ENCODE peak calls at places on chromosomes 2 and 18, in ten cellular contexts. One of them, this sample, is unnamed.

GRCh38 chr18:21194871-21195771 is 46.9 kb upstream of the GREB1L start:
- DNase-seq in activated naive CD8-positive, alpha-beta T cell treated with anti-CD3 and anti-CD28 coated beads for 36 hours: no peak
- DNase-seq in AG10803: peak
- DNase-seq in ELR: peak
- DNase-seq in IMR-90: peak
- DNase-seq in SHP77 treated with DMSO at 0.1 percent for 48 hours: peak
- DNase-seq in T follicular helper cell: no peak
- DNase-seq in activated naive CD4-positive, alpha-beta T cell treated with anti-CD3 and anti-CD28 coated beads for 36 hours: no peak
- DNase-seq in endothelial cell: no peak
- DNase-seq in RWPE1: peak
- DNase-seq in this sample: no peak

GRCh38 chr2:230895536-230896345 is 29.3 kb downstream of the GPR55 start:
- DNase-seq in ELR: no peak
- DNase-seq in SHP77 treated with DMSO at 0.1 percent for 48 hours: no peak
- DNase-seq in IMR-90: no peak
- DNase-seq in endothelial cell: no peak
- DNase-seq in activated naive CD4-positive, alpha-beta T cell treated with anti-CD3 and anti-CD28 coated beads for 36 hours: no peak
- DNase-seq in T follicular helper cell: no peak
- DNase-seq in RWPE1: no peak
- DNase-seq in activated naive CD8-positive, alpha-beta T cell treated with anti-CD3 and anti-CD28 coated beads for 36 hours: no peak
- DNase-seq in AG10803: no peak
- DNase-seq in this sample: no peak

GRCh38 chr2:191846787-191847620 is at the start of gene CAVIN2:
- DNase-seq in T follicular helper cell: no peak
- DNase-seq in RWPE1: peak
- DNase-seq in SHP77 treated with DMSO at 0.1 percent for 48 hours: no peak
- DNase-seq in AG10803: peak
- DNase-seq in endothelial cell: no peak
- DNase-seq in IMR-90: peak
- DNase-seq in activated naive CD4-positive, alpha-beta T cell treated with anti-CD3 and anti-CD28 coated beads for 36 hours: no peak
- DNase-seq in activated naive CD8-positive, alpha-beta T cell treated with anti-CD3 and anti-CD28 coated beads for 36 hours: no peak
- DNase-seq in ELR: peak
- DNase-seq in this sample: no peak

GRCh38 chr2:195898505-195898904 is 170.1 kb downstream of the DNAH7 start:
- DNase-seq in T follicular helper cell: no peak
- DNase-seq in RWPE1: peak
- DNase-seq in AG10803: peak
- DNase-seq in activated naive CD4-positive, alpha-beta T cell treated with anti-CD3 and anti-CD28 coated beads for 36 hours: no peak
- DNase-seq in endothelial cell: no peak
- DNase-seq in IMR-90: peak
- DNase-seq in activated naive CD8-positive, alpha-beta T cell treated with anti-CD3 and anti-CD28 coated beads for 36 hours: no peak
- DNase-seq in SHP77 treated with DMSO at 0.1 percent for 48 hours: peak
- DNase-seq in ELR: peak
- DNase-seq in this sample: no peak

GRCh38 chr2:112985090-112985489 is 7.3 kb downstream of the IL36G start:
- DNase-seq in RWPE1: no peak
- DNase-seq in activated naive CD8-positive, alpha-beta T cell treated with anti-CD3 and anti-CD28 coated beads for 36 hours: peak
- DNase-seq in IMR-90: no peak
- DNase-seq in SHP77 treated with DMSO at 0.1 percent for 48 hours: no peak
- DNase-seq in AG10803: no peak
- DNase-seq in endothelial cell: no peak
- DNase-seq in T follicular helper cell: no peak
- DNase-seq in activated naive CD4-positive, alpha-beta T cell treated with anti-CD3 and anti-CD28 coated beads for 36 hours: peak
- DNase-seq in ELR: no peak
- DNase-seq in this sample: no peak

GRCh38 chr2:216849987-216850386 is 9.9 kb downstream of the TNP1 start:
- DNase-seq in activated naive CD4-positive, alpha-beta T cell treated with anti-CD3 and anti-CD28 coated beads for 36 hours: peak
- DNase-seq in IMR-90: no peak
- DNase-seq in ELR: no peak
- DNase-seq in SHP77 treated with DMSO at 0.1 percent for 48 hours: peak
- DNase-seq in endothelial cell: no peak
- DNase-seq in T follicular helper cell: no peak
- DNase-seq in AG10803: no peak
- DNase-seq in activated naive CD8-positive, alpha-beta T cell treated with anti-CD3 and anti-CD28 coated beads for 36 hours: peak
- DNase-seq in RWPE1: peak
- DNase-seq in this sample: no peak

GRCh38 chr2:120313695-120314615 is 32.0 kb upstream of the INHBB start:
- DNase-seq in AG10803: no peak
- DNase-seq in IMR-90: no peak
- DNase-seq in T follicular helper cell: no peak
- DNase-seq in activated naive CD8-positive, alpha-beta T cell treated with anti-CD3 and anti-CD28 coated beads for 36 hours: no peak
- DNase-seq in RWPE1: no peak
- DNase-seq in ELR: no peak
- DNase-seq in SHP77 treated with DMSO at 0.1 percent for 48 hours: no peak
- DNase-seq in endothelial cell: no peak
- DNase-seq in activated naive CD4-positive, alpha-beta T cell treated with anti-CD3 and anti-CD28 coated beads for 36 hours: no peak
- DNase-seq in this sample: no peak

GRCh38 chr18:79621501-79621900 is 58.1 kb upstream of the CTDP1 start:
- DNase-seq in ELR: no peak
- DNase-seq in endothelial cell: no peak
- DNase-seq in activated naive CD8-positive, alpha-beta T cell treated with anti-CD3 and anti-CD28 coated beads for 36 hours: no peak
- DNase-seq in AG10803: no peak
- DNase-seq in activated naive CD4-positive, alpha-beta T cell treated with anti-CD3 and anti-CD28 coated beads for 36 hours: no peak
- DNase-seq in IMR-90: no peak
- DNase-seq in T follicular helper cell: no peak
- DNase-seq in RWPE1: no peak
- DNase-seq in SHP77 treated with DMSO at 0.1 percent for 48 hours: no peak
- DNase-seq in this sample: no peak

GRCh38 chr18:10927290-10927979 is 221.9 kb downstream of the PIEZO2 start:
- DNase-seq in AG10803: peak
- DNase-seq in T follicular helper cell: no peak
- DNase-seq in IMR-90: peak
- DNase-seq in SHP77 treated with DMSO at 0.1 percent for 48 hours: no peak
- DNase-seq in activated naive CD8-positive, alpha-beta T cell treated with anti-CD3 and anti-CD28 coated beads for 36 hours: no peak
- DNase-seq in ELR: peak
- DNase-seq in endothelial cell: no peak
- DNase-seq in activated naive CD4-positive, alpha-beta T cell treated with anti-CD3 and anti-CD28 coated beads for 36 hours: no peak
- DNase-seq in RWPE1: no peak
- DNase-seq in this sample: no peak

GRCh38 chr2:237927986-237928385 is 38.8 kb upstream of the UBE2F start:
- DNase-seq in ELR: no peak
- DNase-seq in T follicular helper cell: no peak
- DNase-seq in endothelial cell: no peak
- DNase-seq in RWPE1: no peak
- DNase-seq in IMR-90: no peak
- DNase-seq in activated naive CD8-positive, alpha-beta T cell treated with anti-CD3 and anti-CD28 coated beads for 36 hours: no peak
- DNase-seq in SHP77 treated with DMSO at 0.1 percent for 48 hours: no peak
- DNase-seq in activated naive CD4-positive, alpha-beta T cell treated with anti-CD3 and anti-CD28 coated beads for 36 hours: no peak
- DNase-seq in AG10803: no peak
- DNase-seq in this sample: no peak

GRCh38 chr2:201858781-201859180 is 52.4 kb downstream of the CDK15 start:
- DNase-seq in ELR: peak
- DNase-seq in IMR-90: peak
- DNase-seq in activated naive CD4-positive, alpha-beta T cell treated with anti-CD3 and anti-CD28 coated beads for 36 hours: peak
- DNase-seq in T follicular helper cell: no peak
- DNase-seq in SHP77 treated with DMSO at 0.1 percent for 48 hours: no peak
- DNase-seq in activated naive CD8-positive, alpha-beta T cell treated with anti-CD3 and anti-CD28 coated beads for 36 hours: peak
- DNase-seq in RWPE1: no peak
- DNase-seq in AG10803: peak
- DNase-seq in endothelial cell: peak
- DNase-seq in this sample: no peak

GRCh38 chr2:99975386-99975785 is 167.0 kb downstream of the AFF3 start:
- DNase-seq in AG10803: peak
- DNase-seq in activated naive CD8-positive, alpha-beta T cell treated with anti-CD3 and anti-CD28 coated beads for 36 hours: no peak
- DNase-seq in endothelial cell: no peak
- DNase-seq in T follicular helper cell: no peak
- DNase-seq in ELR: peak
- DNase-seq in SHP77 treated with DMSO at 0.1 percent for 48 hours: no peak
- DNase-seq in RWPE1: peak
- DNase-seq in activated naive CD4-positive, alpha-beta T cell treated with anti-CD3 and anti-CD28 coated beads for 36 hours: no peak
- DNase-seq in IMR-90: peak
- DNase-seq in this sample: no peak

GRCh38 chr18:66005831-66006588 is 255.2 kb downstream of the CDH7 start:
- DNase-seq in endothelial cell: no peak
- DNase-seq in activated naive CD8-positive, alpha-beta T cell treated with anti-CD3 and anti-CD28 coated beads for 36 hours: no peak
- DNase-seq in ELR: no peak
- DNase-seq in AG10803: no peak
- DNase-seq in RWPE1: no peak
- DNase-seq in SHP77 treated with DMSO at 0.1 percent for 48 hours: no peak
- DNase-seq in T follicular helper cell: no peak
- DNase-seq in IMR-90: no peak
- DNase-seq in activated naive CD4-positive, alpha-beta T cell treated with anti-CD3 and anti-CD28 coated beads for 36 hours: no peak
- DNase-seq in this sample: no peak

GRCh38 chr2:19993731-19994130 is 3.8 kb upstream of the WDR35 start:
- DNase-seq in RWPE1: no peak
- DNase-seq in SHP77 treated with DMSO at 0.1 percent for 48 hours: no peak
- DNase-seq in IMR-90: peak
- DNase-seq in endothelial cell: no peak
- DNase-seq in activated naive CD4-positive, alpha-beta T cell treated with anti-CD3 and anti-CD28 coated beads for 36 hours: no peak
- DNase-seq in T follicular helper cell: no peak
- DNase-seq in AG10803: no peak
- DNase-seq in ELR: no peak
- DNase-seq in activated naive CD8-positive, alpha-beta T cell treated with anti-CD3 and anti-CD28 coated beads for 36 hours: no peak
- DNase-seq in this sample: no peak

GRCh38 chr2:66435549-66435875 is 587 bp downstream of the MEIS1 start:
- DNase-seq in endothelial cell: no peak
- DNase-seq in AG10803: no peak
- DNase-seq in ELR: peak
- DNase-seq in IMR-90: no peak
- DNase-seq in RWPE1: peak
- DNase-seq in activated naive CD8-positive, alpha-beta T cell treated with anti-CD3 and anti-CD28 coated beads for 36 hours: no peak
- DNase-seq in T follicular helper cell: no peak
- DNase-seq in activated naive CD4-positive, alpha-beta T cell treated with anti-CD3 and anti-CD28 coated beads for 36 hours: no peak
- DNase-seq in SHP77 treated with DMSO at 0.1 percent for 48 hours: no peak
- DNase-seq in this sample: no peak

GRCh38 chr2:180979086-180979934 is 1.1 kb upstream of the UBE2E3 start:
- DNase-seq in endothelial cell: no peak
- DNase-seq in ELR: peak
- DNase-seq in activated naive CD8-positive, alpha-beta T cell treated with anti-CD3 and anti-CD28 coated beads for 36 hours: no peak
- DNase-seq in AG10803: peak
- DNase-seq in SHP77 treated with DMSO at 0.1 percent for 48 hours: no peak
- DNase-seq in activated naive CD4-positive, alpha-beta T cell treated with anti-CD3 and anti-CD28 coated beads for 36 hours: no peak
- DNase-seq in IMR-90: peak
- DNase-seq in T follicular helper cell: no peak
- DNase-seq in RWPE1: no peak
- DNase-seq in this sample: no peak

GRCh38 chr2:168751104-168751768 is 51.2 kb upstream of the NOSTRIN start:
- DNase-seq in IMR-90: no peak
- DNase-seq in T follicular helper cell: peak
- DNase-seq in RWPE1: no peak
- DNase-seq in activated naive CD8-positive, alpha-beta T cell treated with anti-CD3 and anti-CD28 coated beads for 36 hours: peak
- DNase-seq in ELR: no peak
- DNase-seq in SHP77 treated with DMSO at 0.1 percent for 48 hours: no peak
- DNase-seq in activated naive CD4-positive, alpha-beta T cell treated with anti-CD3 and anti-CD28 coated beads for 36 hours: peak
- DNase-seq in AG10803: no peak
- DNase-seq in endothelial cell: no peak
- DNase-seq in this sample: no peak